ENCODE peak calls at places on chromosome 6, in nine cellular contexts. R is HT1080; G is putamen; L is fibroblast of lung; P is ACHN; N is left ventricle myocardium inferior; U is NCI-H2029; Z is adrenal gland; Y is stimulated activated CD8-positive, alpha-beta memory T cell treated with anti-CD3 and anti-CD28 coated beads, Interleukin-15, amount 100 ng/mL, for 1 hour. I is an unnamed sample.

GRCh38 chr6:162750776-162751175 is 23.0 kb downstream of the PACRG start:
- DNase-seq in R (peak), G (no peak), L (peak), P (no peak), N (no peak), U (no peak), Z (no peak), Y (no peak), I (peak)

GRCh38 chr6:149925253-149925973 is 2.5 kb upstream of the RAET1G start:
- DNase-seq in R (no peak), G (no peak), L (peak), P (no peak), N (no peak), U (no peak), Z (no peak), Y (no peak), I (no peak)

GRCh38 chr6:38346291-38347079 is 293.2 kb downstream of the BTBD9 start:
- DNase-seq in R (peak), G (no peak), L (peak), P (peak), N (no peak), U (no peak), Z (no peak), Y (no peak), I (peak)

GRCh38 chr6:38730136-38730862 is 15.2 kb downstream of the DNAH8 start:
- DNase-seq in R (no peak), G (no peak), L (no peak), P (no peak), N (no peak), U (peak), Z (no peak), Y (no peak), I (no peak)

GRCh38 chr6:129936329-129937165 is 75.4 kb upstream of the TMEM244 start:
- DNase-seq in R (peak), G (peak), L (peak), P (peak), N (no peak), U (no peak), Z (peak), Y (peak), I (peak)

GRCh38 chr6:121651420-121651819 is 216.0 kb downstream of the GJA1 start:
- DNase-seq in R (peak), G (no peak), L (peak), P (no peak), N (no peak), U (no peak), Z (no peak), Y (no peak), I (peak)

GRCh38 chr6:141874930-141875602 is 257.7 kb upstream of the GJE1 start:
- DNase-seq in R (no peak), G (no peak), L (no peak), P (no peak), N (no peak), U (no peak), Z (no peak), Y (no peak), I (no peak)

GRCh38 chr6:131367206-131367873 is 205.7 kb upstream of the ARG1 start:
- DNase-seq in R (no peak), G (no peak), L (no peak), P (no peak), N (no peak), U (no peak), Z (no peak), Y (no peak), I (no peak)

GRCh38 chr6:14066782-14067406 is 50.7 kb upstream of the CD83 start:
- DNase-seq in R (peak), G (peak), L (peak), P (peak), N (no peak), U (peak), Z (no peak), Y (no peak), I (peak)

GRCh38 chr6:143090314-143091044 is 29.8 kb downstream of the AIG1 start:
- DNase-seq in R (no peak), G (no peak), L (no peak), P (no peak), N (no peak), U (no peak), Z (no peak), Y (no peak), I (no peak)

GRCh38 chr6:16925461-16925860 is 164.2 kb upstream of the ATXN1 start:
- DNase-seq in R (peak), G (no peak), L (peak), P (no peak), N (no peak), U (no peak), Z (no peak), Y (no peak), I (peak)

GRCh38 chr6:170371588-170371987 is 65.0 kb downstream of the FAM120B start:
- DNase-seq in R (no peak), G (peak), L (no peak), P (no peak), N (no peak), U (no peak), Z (no peak), Y (no peak), I (no peak)

I was measured in M059J.